ENCODE peak calls at places on chromosomes 2 and 18, in seven cellular contexts. A, F, R, N, K, G and L are unnamed samples. For H3K9me3, the result is how much of the 10 kb centered on the place peaks cover.

GRCh38 chr2:234271342-234271741 is 220.8 kb downstream of the SPP2 start:
- DNase-seq in K (no peak), G (no peak), R (no peak), N (no peak), A (no peak), F (no peak), L (no peak)

GRCh38 chr2:184730288-184730687 is 132.0 kb downstream of the ZNF804A start:
- DNase-seq in A (no peak), R (no peak), F (no peak), K (no peak), G (no peak), N (no peak), L (no peak)

GRCh38 chr2:65678779-65679394 is 246.5 kb upstream of the SPRED2 start:
- DNase-seq in K (no peak), G (no peak), R (no peak), N (no peak), F (no peak), A (no peak), L (no peak)

GRCh38 chr18:8277270-8277669 is 332.0 kb upstream of the RAB12 start:
- DNase-seq in R (no peak), A (no peak), G (no peak), K (no peak), N (no peak), F (no peak), L (no peak)

GRCh38 chr18:57353137-57353939 is 981 bp downstream of the ST8SIA3 start:
- DNase-seq in F (no peak), K (peak), N (no peak), R (no peak), A (no peak), G (no peak), L (peak)

GRCh38 chr2:19474128-19474527 is 115.7 kb upstream of the OSR1 start:
- DNase-seq in A (no peak), N (peak), R (no peak), K (no peak), G (no peak), F (no peak), L (no peak)

GRCh38 chr2:234564719-234565118 is 67.8 kb upstream of the ARL4C start:
- DNase-seq in F (no peak), K (no peak), A (no peak), G (no peak), R (no peak), N (no peak), L (no peak)

GRCh38 chr2:196718796-196719564 is 79.5 kb downstream of the CCDC150 start:
- DNase-seq in R (no peak), G (peak), N (no peak), F (no peak), K (peak), A (no peak), L (peak)

GRCh38 chr18:63511285-63511684 is 30.9 kb upstream of the SERPINB12 start:
- DNase-seq in K (peak), R (no peak), G (peak), A (no peak), N (peak), F (no peak), L (peak)

GRCh38 chr2:183614797-183615429 is 490.7 kb downstream of the NUP35 start:
- DNase-seq in A (no peak), N (no peak), G (no peak), F (no peak), K (no peak), R (no peak), L (no peak)

GRCh38 chr18:54805571-54806334 is 22.5 kb upstream of the RAB27B start:
- DNase-seq in A (no peak), F (no peak), N (no peak), R (no peak), K (no peak), G (no peak), L (no peak)

GRCh38 chr2:133768261-133769021 is 200.2 kb upstream of the NCKAP5 start:
- DNase-seq in A (no peak), G (no peak), R (peak), K (no peak), F (no peak), N (peak), L (no peak)

GRCh38 chr2:31176742-31177141 is 38.5 kb upstream of the GALNT14 start:
- DNase-seq in G (no peak), K (no peak), F (no peak), N (no peak), A (no peak), R (no peak), L (no peak)

GRCh38 chr2:152694161-152694661 is 23.1 kb downstream of the PRPF40A start:
- DNase-seq in A (no peak), K (no peak), R (no peak), G (peak), F (no peak), N (no peak), L (no peak)

GRCh38 chr2:11466307-11467125 is 555 bp upstream of the E2F6 start:
- DNase-seq in A (no peak), K (no peak), N (no peak), R (no peak), G (peak), F (peak), L (no peak)

GRCh38 chr18:5524660-5525059 is 19.1 kb downstream of the EPB41L3 start:
- DNase-seq in F (no peak), K (no peak), G (no peak), N (no peak), R (no peak), A (no peak), L (peak)

GRCh38 chr2:12928197-12928596 is 211.5 kb downstream of the TRIB2 start:
- DNase-seq in N (no peak), G (no peak), K (no peak), F (no peak), R (no peak), A (no peak), L (no peak)

GRCh38 chr2:44169155-44169898 is 652 bp downstream of the PPM1B start:
- DNase-seq in N (peak), A (peak), K (peak), F (no peak), R (no peak), G (peak), L (peak)

GRCh38 chr2:100198461-100199230 is 56.3 kb upstream of the AFF3 start:
- DNase-seq in R (no peak), N (no peak), A (no peak), K (peak), G (no peak), F (no peak), L (no peak)

GRCh38 chr18:46469186-46469915 is 187.7 kb downstream of the LOXHD1 start:
- DNase-seq in G (no peak), F (no peak), N (peak), K (peak), R (no peak), A (no peak), L (no peak)

GRCh38 chr2:35582637-35583036 is 772.9 kb upstream of the CRIM1 start:
- DNase-seq in G (no peak), R (no peak), K (no peak), F (no peak), A (no peak), N (no peak), L (no peak)

GRCh38 chr18:76699923-76700322 is 122.4 kb upstream of the ZNF236 start:
- DNase-seq in K (no peak), G (no peak), A (no peak), R (no peak), F (no peak), N (no peak), L (no peak)

GRCh38 chr2:144553379-144553778 is 33.5 kb upstream of the ZEB2 start:
- DNase-seq in K (no peak), R (no peak), N (no peak), G (no peak), A (no peak), F (no peak), L (no peak)

GRCh38 chr2:226798422-226799210 is 1.0 kb downstream of the IRS1 start:
- DNase-seq in A (peak), R (peak), F (peak), N (peak), K (peak), G (no peak), L (no peak)

GRCh38 chr2:47336259-47337238 is 66.4 kb upstream of the MSH2 start:
- DNase-seq in N (no peak), R (no peak), A (no peak), K (peak), G (no peak), F (no peak), L (no peak)

GRCh38 chr2:31476511-31477171 is 62.1 kb upstream of the XDH start:
- DNase-seq in G (no peak), R (no peak), K (no peak), F (no peak), A (no peak), N (no peak), L (no peak)

GRCh38 chr18:44557626-44558151 is 123.0 kb upstream of the SETBP1 start:
- DNase-seq in R (no peak), A (no peak), G (no peak), F (no peak), N (no peak), K (no peak), L (no peak)

GRCh38 chr2:20350105-20350712 is 435 bp downstream of the PUM2 start:
- DNase-seq in A (peak), F (peak), G (peak), K (peak), R (peak), N (peak), L (peak)

GRCh38 chr2:80634590-80634989 is 330.0 kb upstream of the LRRTM1 start:
- DNase-seq in N (no peak), G (no peak), K (no peak), R (no peak), F (no peak), A (no peak), L (no peak)

GRCh38 chr2:95390272-95390880 is 12.1 kb upstream of the FAHD2A start:
- DNase-seq in N (no peak), K (peak), F (no peak), A (peak), G (no peak), R (no peak), L (no peak)

GRCh38 chr18:8912348-8913057 is 190.0 kb upstream of the NDUFV2 start:
- DNase-seq in A (no peak), K (peak), R (no peak), F (peak), N (no peak), G (no peak), L (no peak)

GRCh38 chr2:102027703-102028059 is 35.9 kb downstream of the IL1R2 start:
- DNase-seq in N (no peak), G (no peak), R (no peak), A (no peak), F (no peak), K (no peak), L (no peak)

GRCh38 chr2:95347681-95348608 is 50.8 kb downstream of the KCNIP3 start:
- DNase-seq in N (no peak), K (no peak), A (peak), F (no peak), G (no peak), R (no peak), L (no peak)

GRCh38 chr2:164737612-164738081 is 104.0 kb downstream of the COBLL1 start:
- DNase-seq in A (peak), G (peak), K (peak), R (peak), F (peak), N (peak), L (peak)

GRCh38 chr2:173214213-173214612 is 138.6 kb downstream of the MAP3K20 start:
- DNase-seq in K (no peak), R (no peak), G (no peak), F (no peak), N (peak), A (no peak), L (no peak)

GRCh38 chr2:62270728-62271127 is 74.8 kb downstream of the B3GNT2 start:
- DNase-seq in F (peak), G (no peak), K (no peak), A (no peak), N (peak), R (peak), L (no peak)

GRCh38 chr18:23053756-23054457 is 81.4 kb upstream of the CABLES1 start:
- DNase-seq in G (peak), A (no peak), K (peak), F (no peak), R (no peak), N (no peak), L (peak)

GRCh38 chr2:89823556-89823955 is 1132.1 kb downstream of the RPIA start:
- DNase-seq in G (no peak), R (no peak), N (no peak), F (no peak), K (no peak), A (no peak), L (no peak)
- H3K9me3 ChIP-seq in G (under half), R (under half), N (under half), F (under half), K (under half), A (under half), L (under half)

GRCh38 chr2:67825476-67825875 is 237.3 kb downstream of the C1D start:
- DNase-seq in K (no peak), G (no peak), F (no peak), N (no peak), A (no peak), R (no peak), L (no peak)

GRCh38 chr2:67828066-67828465 is 234.7 kb downstream of the C1D start:
- DNase-seq in G (no peak), A (no peak), F (no peak), R (no peak), N (no peak), K (no peak), L (no peak)

GRCh38 chr2:67823726-67824125 is 239.1 kb downstream of the C1D start:
- DNase-seq in R (no peak), A (no peak), F (no peak), N (no peak), G (no peak), K (no peak), L (no peak)

GRCh38 chr2:67829470-67829869 is 233.3 kb downstream of the C1D start:
- DNase-seq in N (no peak), R (no peak), G (no peak), K (no peak), A (no peak), F (no peak), L (no peak)

GRCh38 chr2:67824196-67824595 is 238.6 kb downstream of the C1D start:
- DNase-seq in G (no peak), F (no peak), A (no peak), N (no peak), R (no peak), K (no peak), L (no peak)
- TF ChIP-seq CTCF in G (no peak), F (no peak), A (no peak), N (no peak), R (no peak), K (no peak), L (no peak)

DNA sequence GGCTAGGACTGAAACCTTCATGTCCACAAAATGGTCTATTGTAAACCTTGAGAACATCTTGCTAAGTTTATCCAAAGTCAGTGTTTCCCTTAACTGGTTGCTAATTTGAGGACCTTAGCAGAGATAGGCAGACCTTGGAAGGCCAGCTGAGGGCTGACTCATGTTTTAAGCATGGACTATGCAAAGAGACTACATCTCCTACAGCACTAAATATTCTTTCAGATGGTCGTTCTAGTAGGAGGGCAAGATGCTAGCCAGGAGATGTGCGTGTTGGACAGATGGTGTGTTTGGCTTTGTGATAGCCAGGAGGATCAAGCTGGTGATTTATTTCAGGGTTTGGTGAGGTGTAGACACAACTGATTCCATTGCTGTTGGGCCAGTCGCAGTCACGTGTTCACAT is 75.8 kb downstream of the NRP2 start:
- DNase-seq in R (peak), N (no peak), A (no peak), G (no peak), F (no peak), K (no peak), L (peak)
- H3K27ac ChIP-seq in R (peak), N (no peak), A (peak), G (peak), F (no peak), K (no peak), L (peak)

DNA sequence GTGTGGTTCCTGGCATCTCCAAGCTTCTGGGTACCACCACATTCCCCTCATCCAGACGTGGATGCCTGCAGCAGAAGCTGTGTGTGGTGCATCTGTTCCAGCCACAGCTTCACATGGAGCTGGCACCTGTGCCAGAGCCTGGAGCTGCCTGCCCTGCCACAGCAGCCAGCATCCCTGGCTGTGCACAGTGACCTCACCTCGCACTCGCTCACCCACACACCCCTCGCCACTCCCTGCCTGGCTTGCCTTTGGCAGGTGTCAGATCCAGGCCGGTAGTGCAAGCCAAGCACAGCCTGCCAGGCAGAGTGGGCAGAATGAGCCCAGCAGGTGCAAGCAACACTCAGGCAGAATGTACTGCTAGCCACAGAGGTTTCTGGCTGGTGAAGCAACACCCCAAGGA is 59.9 kb upstream of the DYNC1I2 start:
- DNase-seq in N (no peak), K (no peak), R (no peak), G (no peak), F (no peak), A (no peak), L (no peak)
- H3K9me3 ChIP-seq in N (under half), K (under half), R (under half), G (under half), F (under half), A (under half), L (under half)

GRCh38 chr2:215973954-215974699 is 39.2 kb downstream of the MREG start:
- DNase-seq in F (no peak), G (peak), K (no peak), A (no peak), N (no peak), R (no peak), L (no peak)
- TF ChIP-seq CTCF in F (no peak), G (no peak), K (no peak), A (no peak), N (no peak), R (no peak), L (no peak)

DNA sequence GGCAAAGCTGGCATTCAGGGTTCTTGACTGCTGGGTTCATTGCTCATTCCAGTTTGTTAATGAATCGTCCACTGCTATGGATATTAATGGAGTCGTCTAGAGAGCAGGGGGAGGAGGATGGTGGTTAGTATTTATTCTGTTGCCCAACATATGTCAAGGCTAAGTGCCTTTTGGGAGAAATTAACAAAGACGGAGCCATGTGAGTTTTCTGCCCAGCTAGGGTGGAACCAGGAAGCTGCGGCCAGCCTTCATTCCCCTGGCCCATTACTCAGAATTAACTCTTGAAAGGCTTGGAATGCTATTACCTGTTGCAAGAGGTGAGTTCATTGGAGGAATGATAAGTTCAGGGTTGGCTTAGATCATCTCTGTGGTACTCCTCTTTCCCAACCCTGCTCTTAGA is 19.3 kb downstream of the IGFBP2 start:
- DNase-seq in F (no peak), A (no peak), G (no peak), R (no peak), K (no peak), N (no peak), L (no peak)
- H3K27ac ChIP-seq in F (no peak), A (peak), G (no peak), R (no peak), K (no peak), N (no peak), L (no peak)

DNA sequence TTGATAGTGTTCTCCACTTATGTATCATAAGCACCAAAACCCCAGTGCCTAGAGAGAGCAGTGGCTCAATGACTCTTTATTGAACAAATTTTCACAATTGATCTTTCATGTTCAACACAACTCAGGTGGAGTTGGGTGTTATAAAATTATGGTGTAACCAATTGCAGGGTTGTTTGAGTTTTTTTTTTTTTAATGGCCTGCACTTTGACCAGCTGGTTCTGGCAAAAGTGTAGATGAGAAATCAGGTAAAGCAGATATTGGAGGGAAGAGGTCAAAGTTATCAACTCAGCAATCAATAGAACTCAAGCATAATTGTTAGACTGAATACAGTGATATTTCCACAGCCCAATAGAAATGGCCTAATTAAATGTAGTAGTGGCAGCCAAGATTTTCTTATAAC is 1386.3 kb downstream of the SUCLG1 start:
- DNase-seq in K (no peak), A (no peak), F (no peak), N (no peak), R (no peak), G (no peak), L (no peak)
- H3K9me3 ChIP-seq in K (under half), A (under half), F (under half), N (under half), R (under half), G (under half), L (under half)